ENCODE peak calls at places on chromosomes 7 and 10, in six cellular contexts. E is gastrocnemius medialis, F is colonic mucosa, I is RWPE1, R is cardiac muscle cell, K is right lobe of liver. Y is an unnamed sample.

GRCh38 chr7:135088566-135088965 is 59.3 kb upstream of the TMEM140 start:
- DNase-seq in E (no peak), F (no peak), I (no peak), R (no peak), K (no peak), Y (no peak)

GRCh38 chr7:110507832-110508231 is 583.1 kb upstream of the LRRN3 start:
- DNase-seq in E (no peak), F (no peak), I (no peak), R (no peak), K (peak), Y (no peak)

GRCh38 chr10:25017247-25017590 is 807 bp downstream of the THNSL1 start:
- DNase-seq in E (no peak), F (peak), I (peak), R (peak), K (no peak), Y (no peak)

GRCh38 chr7:156725074-156725473 is 84.5 kb downstream of the RNF32 start:
- DNase-seq in E (no peak), F (peak), I (no peak), R (peak), K (peak), Y (no peak)

GRCh38 chr10:35639651-35640311 is 2.3 kb downstream of the FZD8 start:
- DNase-seq in E (no peak), F (peak), I (no peak), R (peak), K (no peak), Y (peak)

GRCh38 chr7:70580161-70580560 is 551.8 kb upstream of the GALNT17 start:
- DNase-seq in E (no peak), F (no peak), I (no peak), R (no peak), K (no peak), Y (no peak)

GRCh38 chr10:80462277-80462985 is 8.3 kb downstream of the TSPAN14 start:
- DNase-seq in E (peak), F (peak), I (no peak), R (peak), K (no peak), Y (no peak)

GRCh38 chr7:112162161-112163020 is 43.8 kb downstream of the DOCK4 start:
- DNase-seq in E (no peak), F (no peak), I (peak), R (peak), K (peak), Y (peak)

GRCh38 chr7:138880881-138881577 is 83.0 kb upstream of the ATP6V0A4 start:
- DNase-seq in E (no peak), F (no peak), I (no peak), R (peak), K (no peak), Y (no peak)

GRCh38 chr10:122786269-122786668 is 59.4 kb downstream of the CUZD1 start:
- DNase-seq in E (no peak), F (no peak), I (peak), R (peak), K (no peak), Y (no peak)

GRCh38 chr10:65194131-65194530 is 1672.9 kb downstream of the REEP3 start:
- DNase-seq in E (no peak), F (no peak), I (peak), R (peak), K (no peak), Y (no peak)

GRCh38 chr10:27390681-27391080 is 113.4 kb upstream of the RAB18 start:
- DNase-seq in E (no peak), F (no peak), I (peak), R (no peak), K (no peak), Y (no peak)

GRCh38 chr7:46169384-46169755 is 248.3 kb upstream of the IGFBP3 start:
- DNase-seq in E (no peak), F (no peak), I (no peak), R (no peak), K (no peak), Y (no peak)

GRCh38 chr10:124383496-124383895 is 35.2 kb downstream of the OAT start:
- DNase-seq in E (no peak), F (no peak), I (no peak), R (no peak), K (no peak), Y (no peak)

GRCh38 chr10:104274762-104275721 is 6.1 kb downstream of the GSTO2 start:
- DNase-seq in E (no peak), F (peak), I (peak), R (peak), K (peak), Y (peak)

GRCh38 chr10:73625004-73625883 is 16.0 kb downstream of the MYOZ1 start:
- DNase-seq in E (no peak), F (peak), I (peak), R (peak), K (peak), Y (no peak)

GRCh38 chr7:141071855-141072547 is 1.9 kb upstream of the TMEM178B start:
- DNase-seq in E (no peak), F (no peak), I (no peak), R (no peak), K (no peak), Y (no peak)

GRCh38 chr10:31704195-31704594 is 224.4 kb downstream of the ARHGAP12 start:
- DNase-seq in E (no peak), F (no peak), I (no peak), R (no peak), K (no peak), Y (no peak)

GRCh38 chr7:82044497-82045080 is 274.7 kb upstream of the HGF start:
- DNase-seq in E (peak), F (peak), I (peak), R (peak), K (peak), Y (no peak)

GRCh38 chr7:141158562-141158961 is 84.7 kb downstream of the TMEM178B start:
- DNase-seq in E (peak), F (no peak), I (peak), R (peak), K (no peak), Y (no peak)

GRCh38 chr10:70804424-70804814 is 11.3 kb upstream of the SGPL1 start:
- DNase-seq in E (no peak), F (no peak), I (peak), R (no peak), K (no peak), Y (no peak)

GRCh38 chr10:44233561-44234470 is 151.1 kb downstream of the CXCL12 start:
- DNase-seq in E (no peak), F (peak), I (no peak), R (peak), K (no peak), Y (no peak)

GRCh38 chr10:76984559-76985443 is 652.8 kb downstream of the KCNMA1 start:
- DNase-seq in E (peak), F (peak), I (peak), R (peak), K (peak), Y (peak)

GRCh38 chr7:64892666-64893269 is 10.3 kb upstream of the ZNF273 start:
- DNase-seq in E (no peak), F (no peak), I (no peak), R (no peak), K (no peak), Y (no peak)

GRCh38 chr10:70441877-70442205 is 360 bp upstream of the NODAL start:
- DNase-seq in E (no peak), F (no peak), I (no peak), R (no peak), K (no peak), Y (no peak)

GRCh38 chr10:97025613-97026242 is 160.0 kb downstream of the SLIT1 start:
- DNase-seq in E (peak), F (peak), I (no peak), R (peak), K (peak), Y (no peak)

GRCh38 chr10:6082496-6083395 is 6.1 kb upstream of the RBM17 start:
- DNase-seq in E (no peak), F (no peak), I (no peak), R (peak), K (no peak), Y (no peak)

GRCh38 chr10:79248341-79248931 is 98.8 kb upstream of the PPIF start:
- DNase-seq in E (no peak), F (peak), I (no peak), R (peak), K (no peak), Y (peak)

GRCh38 chr7:34313289-34313688 is 344.7 kb upstream of the NPSR1 start:
- DNase-seq in E (no peak), F (no peak), I (no peak), R (peak), K (no peak), Y (no peak)

GRCh38 chr7:26417911-26418413 is 126.3 kb downstream of the SNX10 start:
- DNase-seq in E (no peak), F (peak), I (no peak), R (peak), K (no peak), Y (no peak)

GRCh38 chr7:149477494-149478443 is 16.9 kb upstream of the ZNF777 start:
- DNase-seq in E (no peak), F (no peak), I (no peak), R (no peak), K (no peak), Y (no peak)

GRCh38 chr7:1703475-1704325 is 33.6 kb downstream of the ELFN1 start:
- DNase-seq in E (no peak), F (no peak), I (no peak), R (no peak), K (peak), Y (peak)

GRCh38 chr7:29327455-29327854 is 132.9 kb downstream of the CHN2 start:
- DNase-seq in E (no peak), F (no peak), I (no peak), R (no peak), K (no peak), Y (no peak)

GRCh38 chr10:124588736-124589451 is 127.3 kb downstream of the LHPP start:
- DNase-seq in E (peak), F (peak), I (no peak), R (peak), K (no peak), Y (no peak)

GRCh38 chr7:109335951-109336350 is 766.3 kb downstream of the DNAJB9 start:
- DNase-seq in E (no peak), F (no peak), I (no peak), R (no peak), K (no peak), Y (no peak)

GRCh38 chr7:31958216-31958615 is 112.0 kb downstream of the PDE1C start:
- DNase-seq in E (no peak), F (no peak), I (no peak), R (peak), K (no peak), Y (no peak)

GRCh38 chr10:48611133-48611532 is 6.3 kb upstream of the ARHGAP22 start:
- DNase-seq in E (no peak), F (peak), I (no peak), R (no peak), K (no peak), Y (no peak)

GRCh38 chr7:132778761-132779160 is 202.5 kb upstream of the PLXNA4 start:
- DNase-seq in E (no peak), F (no peak), I (no peak), R (no peak), K (no peak), Y (no peak)

GRCh38 chr7:75937958-75938786 is 23.2 kb downstream of the POR start:
- DNase-seq in E (peak), F (peak), I (no peak), R (peak), K (peak), Y (peak)

DNA sequence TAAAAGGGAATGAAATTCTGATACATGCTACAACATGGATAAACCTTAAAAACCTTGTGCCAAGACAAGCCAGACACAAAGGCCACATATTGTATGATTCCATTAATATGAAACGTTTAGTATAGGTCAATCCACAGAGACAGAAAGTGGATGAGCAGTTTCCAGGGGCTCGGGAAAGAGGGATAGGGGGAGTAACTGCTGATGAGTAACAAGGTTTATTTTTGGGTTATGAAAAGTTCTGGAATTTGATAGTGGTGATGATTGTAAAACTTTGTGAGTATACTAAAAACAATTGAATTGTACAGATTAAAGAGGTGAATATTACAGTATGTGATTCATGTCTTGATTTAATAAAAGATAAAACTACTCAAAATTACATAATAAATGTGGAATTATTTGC is 19.1 kb upstream of the SLC13A1 start:
- DNase-seq in E (no peak), F (no peak), I (no peak), R (no peak), K (no peak), Y (no peak)
- H3K27ac ChIP-seq in E (no peak), F (no peak), I (no peak), R (no peak), K (no peak), Y (no peak)

GRCh38 chr7:92528188-92528957 is at the start of the genes PEX1 and RBM48:
- DNase-seq in E (peak), F (peak), I (peak), R (peak), K (peak), Y (peak)
- TF ChIP-seq CTCF in E (no peak), F (peak), I (peak), R (peak), K (peak), Y (peak)

GRCh38 chr10:101780187-101780817 is 2.9 kb downstream of the NPM3 start:
- DNase-seq in E (no peak), F (no peak), I (no peak), R (no peak), K (no peak), Y (no peak)
- H3K27ac ChIP-seq in E (no peak), F (no peak), I (peak), R (peak), K (no peak), Y (no peak)

GRCh38 chr10:9305018-9305655 is 1250.6 kb downstream of the GATA3 start:
- DNase-seq in E (no peak), F (no peak), I (peak), R (peak), K (no peak), Y (no peak)
- TF ChIP-seq CTCF in E (no peak), F (no peak), I (peak), R (peak), K (peak), Y (peak)

Y was measured in lower lobe of right lung.